ENCODE peak calls at places on chromosome 6, in six cellular contexts. T is H1, S is IMR-90, Z is HepG2, Q is GM12878, X is K562. K is an unnamed sample.

GRCh38 chr6:14751645-14752173 is 494.2 kb upstream of the JARID2 start:
- DNase-seq in Q (no peak), X (no peak), Z (no peak), S (no peak), T (no peak), K (no peak)

GRCh38 chr6:490251-491037 is 98.9 kb downstream of the IRF4 start:
- DNase-seq in Q (peak), T (no peak), S (no peak), X (peak), Z (no peak), K (no peak)

GRCh38 chr6:52640170-52640569 is 30.7 kb upstream of the TMEM14A start:
- DNase-seq in T (no peak), X (no peak), Z (peak), Q (no peak), S (peak), K (no peak)

GRCh38 chr6:110687326-110687725 is 127.9 kb downstream of the CDK19 start:
- DNase-seq in Q (no peak), T (no peak), X (no peak), S (no peak), Z (no peak), K (no peak)

GRCh38 chr6:51913265-51913664 is 174.1 kb downstream of the PKHD1 start:
- DNase-seq in T (no peak), Q (no peak), S (no peak), X (no peak), Z (no peak), K (no peak)

GRCh38 chr6:20117474-20117873 is 94.8 kb downstream of the MBOAT1 start:
- DNase-seq in S (peak), Q (no peak), X (no peak), T (no peak), Z (no peak), K (no peak)

GRCh38 chr6:52328721-52329120 is 33.2 kb upstream of the PAQR8 start:
- DNase-seq in T (no peak), S (no peak), Q (no peak), Z (peak), X (no peak), K (no peak)

GRCh38 chr6:4582506-4582905 is 193.7 kb upstream of the CDYL start:
- DNase-seq in X (no peak), S (peak), Q (no peak), T (no peak), Z (no peak), K (no peak)

GRCh38 chr6:134667106-134667505 is 282.8 kb downstream of the ALDH8A1 start:
- DNase-seq in Z (no peak), S (peak), X (no peak), T (no peak), Q (no peak), K (no peak)

GRCh38 chr6:13311155-13311554 is 17.2 kb downstream of the TBC1D7 start:
- DNase-seq in Z (no peak), S (no peak), T (no peak), Q (no peak), X (no peak), K (no peak)

GRCh38 chr6:142853244-142854180 is 91.5 kb downstream of the HIVEP2 start:
- DNase-seq in S (peak), T (no peak), X (no peak), Q (no peak), Z (no peak), K (no peak)

GRCh38 chr6:135230702-135231468 is 49.8 kb downstream of the MYB start:
- DNase-seq in Q (no peak), T (no peak), Z (no peak), S (no peak), X (peak), K (no peak)

GRCh38 chr6:158321960-158322359 is 9.7 kb downstream of the TULP4 start:
- DNase-seq in T (no peak), Q (no peak), Z (no peak), X (no peak), S (peak), K (no peak)

GRCh38 chr6:29537714-29538403 is 21.7 kb downstream of the UBD start:
- DNase-seq in X (no peak), Q (no peak), T (no peak), S (no peak), Z (no peak), K (no peak)

GRCh38 chr6:111551521-111552231 is 54.0 kb downstream of the TRAF3IP2 start:
- DNase-seq in S (no peak), Q (no peak), Z (peak), T (no peak), X (peak), K (no peak)

GRCh38 chr6:90039911-90040310 is 145.6 kb downstream of the GJA10 start:
- DNase-seq in S (peak), Z (no peak), T (no peak), X (no peak), Q (no peak), K (no peak)

GRCh38 chr6:12890171-12890790 is 173.7 kb downstream of the PHACTR1 start:
- DNase-seq in Z (peak), X (peak), S (no peak), Q (no peak), T (no peak), K (no peak)

GRCh38 chr6:26199773-26200728 is 112.8 kb downstream of the HFE start:
- DNase-seq in Q (no peak), X (no peak), Z (no peak), S (peak), T (no peak), K (no peak)

GRCh38 chr6:32664827-32665362 is 1.6 kb downstream of the HLA-DQB1 start:
- DNase-seq in X (no peak), Q (no peak), S (no peak), Z (no peak), T (no peak), K (no peak)

GRCh38 chr6:167267896-167268528 is 23.1 kb upstream of the UNC93A start:
- DNase-seq in Z (no peak), Q (no peak), T (no peak), S (no peak), X (no peak), K (no peak)

GRCh38 chr6:106448000-106448426 is 87.5 kb downstream of the CRYBG1 start:
- DNase-seq in Z (no peak), X (no peak), Q (peak), T (no peak), S (no peak), K (no peak)

GRCh38 chr6:21022343-21023107 is 488.3 kb downstream of the CDKAL1 start:
- DNase-seq in Z (peak), Q (peak), S (peak), T (no peak), X (peak), K (no peak)

GRCh38 chr6:158686791-158687381 is 37.0 kb downstream of the SYTL3 start:
- DNase-seq in S (no peak), Q (no peak), T (no peak), X (no peak), Z (no peak), K (no peak)

GRCh38 chr6:163867518-163868292 is 453.2 kb downstream of the QKI start:
- DNase-seq in S (no peak), T (no peak), Q (no peak), Z (no peak), X (no peak), K (no peak)

GRCh38 chr6:111874030-111874425 is 776 bp upstream of the FYN start:
- DNase-seq in T (no peak), Z (no peak), S (peak), X (no peak), Q (no peak), K (no peak)

GRCh38 chr6:108476381-108476780 is 84.3 kb upstream of the FOXO3 start:
- DNase-seq in Q (no peak), X (no peak), S (no peak), T (no peak), Z (no peak), K (no peak)

GRCh38 chr6:26312096-26312463 is 52.9 kb upstream of the BTN3A2 start:
- DNase-seq in Z (no peak), T (no peak), S (no peak), Q (no peak), X (peak), K (no peak)

GRCh38 chr6:42424906-42425474 is 26.7 kb downstream of the TRERF1 start:
- DNase-seq in S (no peak), T (no peak), X (no peak), Z (peak), Q (no peak), K (no peak)

GRCh38 chr6:159804504-159804903 is 4.4 kb downstream of the PNLDC1 start:
- DNase-seq in S (no peak), Q (no peak), Z (no peak), T (no peak), X (no peak), K (no peak)

GRCh38 chr6:117270121-117270959 is 5.0 kb downstream of the VGLL2 start:
- DNase-seq in X (no peak), Q (no peak), T (no peak), S (no peak), Z (no peak), K (peak)

GRCh38 chr6:36752886-36753506 is 55.4 kb downstream of the RAB44 start:
- DNase-seq in T (no peak), Z (no peak), Q (peak), S (no peak), X (no peak), K (no peak)

GRCh38 chr6:168310945-168311344 is 8.6 kb downstream of the DACT2 start:
- DNase-seq in T (no peak), Z (no peak), S (no peak), Q (no peak), X (no peak), K (no peak)

GRCh38 chr6:100456881-100457220 is 7.9 kb downstream of the SIM1 start:
- DNase-seq in S (no peak), X (no peak), Q (no peak), Z (no peak), T (no peak), K (no peak)

GRCh38 chr6:9504191-9504590 is 910.7 kb downstream of the TFAP2A start:
- DNase-seq in S (no peak), Q (no peak), X (no peak), Z (no peak), T (no peak), K (no peak)

GRCh38 chr6:117498159-117498558 is 15.7 kb downstream of the DCBLD1 start:
- DNase-seq in Z (no peak), S (peak), Q (no peak), X (no peak), T (no peak), K (no peak)

GRCh38 chr6:169975286-169975685 is 223.9 kb downstream of the ERMARD start:
- DNase-seq in Z (no peak), Q (no peak), S (no peak), T (no peak), X (no peak), K (no peak)

DNA sequence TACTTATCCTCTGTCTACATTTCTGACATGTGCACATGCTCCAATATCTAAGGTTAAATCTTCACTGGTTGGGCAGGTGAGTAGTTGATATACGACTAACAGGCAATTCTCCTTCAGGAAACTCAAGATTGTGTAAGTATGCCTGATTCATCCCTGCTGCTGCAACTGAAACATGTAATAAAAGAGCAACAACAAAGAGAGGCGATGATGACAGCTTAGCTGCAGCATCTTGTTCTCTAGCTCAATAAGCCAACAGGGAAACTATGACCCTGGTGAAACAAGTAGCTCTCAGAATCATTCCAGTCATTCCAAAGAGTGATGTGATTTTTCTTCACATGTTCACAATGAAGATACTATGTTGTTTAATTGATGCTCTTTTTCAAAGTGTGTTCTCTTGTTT is 74.4 kb downstream of the ELOVL4 start:
- DNase-seq in X (no peak), Q (no peak), Z (no peak), T (no peak), S (peak), K (no peak)
- TF ChIP-seq RAD21 in X (no peak), Q (no peak), Z (no peak), T (no peak), S (no peak), K (no peak)

GRCh38 chr6:98971303-98971702 is 23.6 kb upstream of the FBXL4 start:
- DNase-seq in S (no peak), T (no peak), Q (no peak), Z (no peak), X (no peak), K (no peak)
- H2AFZ ChIP-seq in S (no peak), T (peak), Q (no peak), Z (no peak), X (no peak), K (no peak)

DNA sequence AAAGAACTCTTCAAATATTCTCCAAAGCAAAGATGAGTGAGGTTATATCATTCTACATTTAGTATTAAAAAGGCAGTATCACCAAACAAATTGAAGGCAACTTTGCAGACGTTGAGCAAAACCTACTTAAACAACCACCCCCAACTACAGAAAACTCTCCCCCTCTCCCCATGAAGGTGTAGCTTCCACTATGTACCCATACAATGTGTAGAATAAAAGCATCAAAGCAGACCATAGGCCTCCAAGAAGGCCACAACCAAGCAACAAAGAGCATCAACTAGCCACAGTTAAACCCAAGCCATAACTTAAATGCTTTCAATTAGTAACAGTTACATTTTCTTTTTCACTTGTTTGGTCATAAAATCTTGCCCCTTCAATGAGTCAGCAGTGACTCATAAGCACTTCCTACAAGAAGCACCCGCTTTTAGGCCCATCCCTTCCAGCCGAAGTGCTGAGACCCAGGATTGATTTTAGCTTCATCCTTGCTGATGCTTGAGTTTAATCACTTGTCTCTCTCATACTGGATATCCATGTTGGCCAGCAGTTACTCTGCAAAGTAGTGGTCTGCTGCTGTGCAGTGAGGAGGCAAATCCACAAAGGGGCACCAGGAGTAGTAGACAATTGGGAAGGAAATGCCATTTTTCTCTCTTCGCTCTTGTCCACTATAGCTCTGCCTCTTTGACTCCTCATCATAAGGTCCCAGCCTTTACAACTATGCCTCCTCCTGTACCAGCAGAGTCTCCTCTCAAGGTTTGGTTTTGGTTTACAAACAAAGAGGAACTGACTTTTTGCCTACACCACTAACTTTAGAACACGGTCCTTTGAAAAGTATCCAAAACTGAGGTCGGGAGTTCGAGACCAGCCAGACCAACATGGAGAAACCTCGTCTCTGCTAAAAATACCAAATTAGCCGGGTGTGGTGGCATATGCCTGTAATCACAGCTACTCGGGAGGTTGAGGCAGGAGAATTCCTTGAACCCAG is 8.4 kb upstream of the NUP153 start:
- DNase-seq in X (peak), S (peak), Z (no peak), T (no peak), Q (no peak), K (no peak)
- TF ChIP-seq USF2 in X (no peak), S (no peak), Z (no peak), T (no peak), Q (no peak), K (no peak)

GRCh38 chr6:44075137-44076015 is 51.9 kb downstream of the MRPL14 start:
- DNase-seq in Z (peak), Q (no peak), S (no peak), X (no peak), T (no peak), K (no peak)

GRCh38 chr6:44076016-44076365 is 51.3 kb downstream of the MRPL14 start:
- DNase-seq in Q (no peak), Z (no peak), X (no peak), S (no peak), T (no peak), K (no peak)

GRCh38 chr6:44077201-44077946 is 49.9 kb downstream of the MRPL14 start:
- DNase-seq in S (no peak), X (no peak), Z (no peak), T (no peak), Q (no peak), K (no peak)

GRCh38 chr6:44078219-44078794 is 48.9 kb downstream of the MRPL14 start:
- DNase-seq in Q (no peak), Z (no peak), T (no peak), X (no peak), S (no peak), K (no peak)

DNA sequence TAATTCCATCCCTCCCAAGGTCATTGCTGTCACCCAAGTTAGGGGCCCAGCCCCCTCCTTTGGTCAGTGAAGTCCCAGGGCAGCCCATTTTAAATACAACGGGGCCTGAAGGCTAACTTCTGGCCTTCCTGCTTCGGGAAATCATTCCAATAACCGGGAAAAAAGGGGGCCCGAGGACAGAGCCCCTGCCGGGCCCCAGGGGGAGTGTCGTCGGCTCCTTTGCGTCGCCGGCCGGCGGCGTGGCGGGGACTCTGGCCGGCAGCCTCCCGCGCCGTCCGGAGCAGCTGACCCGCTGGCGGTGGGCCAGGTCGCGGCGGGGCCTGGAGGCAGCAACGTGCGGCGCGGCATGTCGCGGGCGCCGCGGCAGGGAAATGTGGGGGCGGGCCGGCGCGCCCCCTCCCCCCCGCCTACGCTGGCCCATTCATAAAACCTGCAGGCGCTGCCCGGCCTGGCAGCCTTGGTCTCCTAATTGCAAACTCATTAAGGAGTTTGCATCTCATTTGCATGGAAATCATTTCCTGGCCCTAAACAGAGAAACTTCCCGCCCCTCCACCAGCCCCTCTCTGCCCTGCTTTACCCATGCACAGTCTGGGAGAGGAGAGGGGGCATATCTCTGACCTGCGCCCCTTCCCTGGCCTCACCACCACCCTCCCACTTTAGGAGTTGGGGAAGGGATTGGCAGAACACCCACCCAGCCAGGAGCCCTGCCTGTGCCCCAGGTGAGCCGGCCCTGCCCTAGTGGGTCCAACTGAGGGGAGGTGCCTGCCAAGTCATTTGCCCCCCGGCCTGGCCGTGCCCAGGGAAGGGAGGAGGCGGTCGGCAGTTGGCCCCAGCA is 50.7 kb downstream of the MRPL14 start:
- DNase-seq in Q (no peak), S (no peak), X (peak), Z (no peak), T (no peak), K (peak)
- TF ChIP-seq RAD21 in Q (no peak), S (no peak), X (peak), Z (no peak), T (no peak), K (no peak)

DNA sequence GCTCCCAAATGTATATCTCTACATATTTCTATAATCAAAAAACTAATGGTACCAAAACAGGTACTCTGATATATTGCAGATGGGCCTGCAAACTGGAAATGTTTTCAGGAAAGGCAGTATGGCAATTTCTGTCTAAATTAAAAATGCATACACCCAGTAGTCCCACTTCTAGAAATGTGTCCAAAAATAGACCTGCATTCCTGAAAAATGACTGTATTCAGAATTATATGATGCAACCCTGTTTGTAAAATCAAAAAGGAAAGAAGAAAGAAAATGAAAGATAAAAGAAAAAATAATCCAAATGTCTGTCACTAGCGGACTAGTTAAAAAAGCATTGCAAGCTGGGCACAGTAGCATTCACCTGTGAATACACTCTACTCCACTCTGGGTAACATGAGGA is 12.9 kb upstream of the MICB start:
- DNase-seq in X (no peak), Q (no peak), S (peak), T (no peak), Z (no peak), K (no peak)
- H2AFZ ChIP-seq in X (no peak), Q (no peak), S (peak), T (no peak), Z (no peak), K (no peak)

GRCh38 chr6:35601331-35602132 is 87.2 kb downstream of the FKBP5 start:
- DNase-seq in S (peak), Q (no peak), X (no peak), T (peak), Z (peak), K (peak)
- TF ChIP-seq USF2 in S (no peak), Q (no peak), X (no peak), T (no peak), Z (no peak), K (no peak)